ENCODE peak calls at places on chromosomes 4 and X, in seven cellular contexts. W, Z, Y, C, E, S and X are unnamed samples.

GRCh38 chr4:16674133-16674532 is 224.3 kb downstream of the LDB2 start:
- DNase-seq in W (no peak), Z (no peak), Y (no peak), C (no peak), E (no peak), S (no peak), X (no peak)

GRCh38 chrX:140949231-140949630 is 53.2 kb upstream of the SPANXB1 start:
- DNase-seq in W (peak; percentile 3), Z (no peak), Y (no peak), C (no peak), E (no peak), S (no peak), X (peak; percentile 1)

GRCh38 chr4:142126890-142127497 is 490.6 kb downstream of the IL15 start:
- DNase-seq in W (peak; percentile 68), Z (peak; percentile 71), Y (no peak), C (peak; percentile 77), E (no peak), S (peak; percentile 21), X (peak; percentile 32)

GRCh38 chr4:153242848-153243324 is 38.6 kb downstream of the TRIM2 start:
- DNase-seq in W (no peak), Z (no peak), Y (no peak), C (no peak), E (no peak), S (no peak), X (no peak)

GRCh38 chr4:37908488-37909343 is 17.8 kb downstream of the TBC1D1 start:
- DNase-seq in W (peak; percentile 85), Z (peak; percentile 54), Y (no peak), C (no peak), E (no peak), S (no peak), X (no peak)

GRCh38 chrX:20266810-20267598 is at the start of gene RPS6KA3:
- DNase-seq in W (peak; percentile 83), Z (peak; percentile 81), Y (peak; percentile 97), C (peak; percentile 94), E (peak; percentile 80), S (peak; percentile 85), X (peak; percentile 75)

GRCh38 chr4:185304944-185305690 is 90.6 kb downstream of the LRP2BP start:
- DNase-seq in W (peak; percentile 39), Z (no peak), Y (no peak), C (peak; percentile 88), E (no peak), S (no peak), X (no peak)

GRCh38 chr4:66602622-66603021 is 932.3 kb upstream of the EPHA5 start:
- DNase-seq in W (no peak), Z (no peak), Y (no peak), C (no peak), E (no peak), S (no peak), X (no peak)

GRCh38 chr4:55347610-55348228 is 1.7 kb downstream of the SRD5A3 start:
- DNase-seq in W (no peak), Z (no peak), Y (no peak), C (no peak), E (no peak), S (no peak), X (no peak)

GRCh38 chr4:88866862-88867550 is 169.4 kb upstream of the NAP1L5 start:
- DNase-seq in W (peak; percentile 17), Z (peak; percentile 52), Y (no peak), C (no peak), E (no peak), S (no peak), X (peak; percentile 20)

GRCh38 chrX:121581885-121582284 is 534.5 kb downstream of the GLUD2 start:
- DNase-seq in W (no peak), Z (no peak), Y (no peak), C (no peak), E (no peak), S (no peak), X (no peak)

GRCh38 chrX:137547291-137547690 is 18.6 kb upstream of the ZIC3 start:
- DNase-seq in W (no peak), Z (no peak), Y (no peak), C (no peak), E (no peak), S (no peak), X (no peak)

GRCh38 chr4:153684182-153685073 is at the start of gene TLR2:
- DNase-seq in W (peak; percentile 7), Z (no peak), Y (peak; percentile 99), C (peak; percentile 62), E (peak; percentile 66), S (peak; percentile 46), X (peak; percentile 67)

GRCh38 chr4:118835896-118836762 is at the start of gene SEC24D:
- DNase-seq in W (peak; percentile 78), Z (peak; percentile 83), Y (peak; percentile 98), C (peak; percentile 90), E (peak; percentile 90), S (peak; percentile 71), X (peak; percentile 97)

GRCh38 chrX:49184294-49185061 is 1.7 kb downstream of the PRICKLE3 start:
- DNase-seq in W (peak; percentile 78), Z (peak; percentile 83), Y (peak; percentile 92), C (peak; percentile 58), E (peak; percentile 24), S (peak; percentile 89), X (peak; percentile 76)

GRCh38 chr4:41436365-41437263 is 101.3 kb upstream of the LIMCH1 start:
- DNase-seq in W (no peak), Z (no peak), Y (no peak), C (no peak), E (no peak), S (no peak), X (no peak)

GRCh38 chrX:15758140-15758539 is 20.1 kb downstream of the CA5B start:
- DNase-seq in W (no peak), Z (no peak), Y (no peak), C (no peak), E (no peak), S (no peak), X (no peak)
- TF ChIP-seq CTCF in W (no peak), Z (no peak), Y (no peak), C (no peak), E (no peak), S (no peak), X (no peak)

GRCh38 chrX:148601034-148601433 is 100.6 kb downstream of the AFF2 start:
- DNase-seq in W (peak; percentile 69), Z (no peak), Y (no peak), C (no peak), E (no peak), S (no peak), X (peak; percentile 15)
- TF ChIP-seq CTCF in W (no peak), Z (no peak), Y (no peak), C (no peak), E (no peak), S (no peak), X (no peak)

GRCh38 chr4:7734651-7735260 is 204.9 kb downstream of the AFAP1 start:
- DNase-seq in W (no peak), Z (no peak), Y (peak; percentile 88), C (no peak), E (no peak), S (no peak), X (no peak)
- TF ChIP-seq CTCF in W (no peak), Z (no peak), Y (no peak), C (no peak), E (no peak), S (no peak), X (no peak)

GRCh38 chr4:109214622-109215350 is 87.7 kb downstream of the COL25A1 start:
- DNase-seq in W (peak; percentile 54), Z (no peak), Y (no peak), C (no peak), E (no peak), S (no peak), X (no peak)
- TF ChIP-seq CTCF in W (no peak), Z (no peak), Y (no peak), C (no peak), E (no peak), S (no peak), X (no peak)

GRCh38 chrX:56789518-56790070 is 60.6 kb downstream of the NBDY start:
- DNase-seq in W (no peak), Z (no peak), Y (no peak), C (no peak), E (no peak), S (no peak), X (no peak)

GRCh38 chrX:56788717-56789122 is 59.7 kb downstream of the NBDY start:
- DNase-seq in W (no peak), Z (no peak), Y (no peak), C (no peak), E (no peak), S (no peak), X (no peak)

GRCh38 chrX:56786889-56787733 is 58.1 kb downstream of the NBDY start:
- DNase-seq in W (no peak), Z (no peak), Y (no peak), C (no peak), E (no peak), S (no peak), X (no peak)

GRCh38 chrX:56787734-56788152 is 58.7 kb downstream of the NBDY start:
- DNase-seq in W (no peak), Z (no peak), Y (no peak), C (no peak), E (no peak), S (no peak), X (no peak)

GRCh38 chrX:56788229-56788628 is 59.2 kb downstream of the NBDY start:
- DNase-seq in W (no peak), Z (no peak), Y (no peak), C (no peak), E (no peak), S (no peak), X (no peak)
- TF ChIP-seq CTCF in W (no peak), Z (no peak), Y (no peak), C (no peak), E (no peak), S (no peak), X (no peak)

DNA sequence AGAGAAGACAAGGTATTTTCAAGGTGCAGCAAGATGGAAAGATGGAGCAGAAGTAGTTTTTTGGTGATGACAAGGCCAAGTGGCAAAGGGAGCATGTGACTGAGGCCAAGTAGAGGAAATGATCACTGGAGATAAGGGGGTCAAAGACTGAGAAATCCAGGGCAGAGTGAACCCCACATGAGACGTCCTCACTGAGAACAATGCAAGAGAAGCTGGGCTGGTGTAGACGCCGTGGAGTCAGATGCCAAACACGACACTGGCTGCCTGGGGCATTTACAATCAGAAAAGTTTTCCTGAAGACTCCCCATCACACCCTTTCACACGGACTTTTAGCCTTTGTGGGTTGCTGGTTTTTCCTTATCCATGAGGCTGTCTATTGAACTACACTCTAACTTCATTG is 69.3 kb downstream of the FAM184B start:
- DNase-seq in W (no peak), Z (no peak), Y (no peak), C (no peak), E (no peak), S (no peak), X (no peak)
- TF ChIP-seq CTCF in W (no peak), Z (no peak), Y (no peak), C (no peak), E (no peak), S (no peak), X (no peak)